ENCODE peak calls at places on chromosomes 3 and 15, in eight cellular contexts. X is GM03348, S is BJ, U is glutamatergic neuron, B is GM19239, Q is C1 segment of cervical spinal cord, J is HTR-8/SVneo, N is left lobe of liver. K is an unnamed sample.

GRCh38 chr3:189195302-189195701 is 23.5 kb downstream of the TPRG1 start:
- DNase-seq in X (no peak), S (no peak), U (peak; percentile 22), B (no peak), Q (no peak), J (no peak), N (no peak), K (no peak)

GRCh38 chr15:78879517-78880241 is 7.0 kb downstream of the MORF4L1 start:
- DNase-seq in X (no peak), S (no peak), U (no peak), B (no peak), Q (no peak), J (no peak), N (no peak), K (no peak)

GRCh38 chr3:46231323-46231722 is 10.9 kb upstream of the CCR3 start:
- DNase-seq in X (no peak), S (no peak), U (no peak), B (no peak), Q (no peak), J (no peak), N (no peak), K (no peak)

GRCh38 chr3:99714146-99714545 is 75.8 kb downstream of the COL8A1 start:
- DNase-seq in X (no peak), S (no peak), U (no peak), B (no peak), Q (no peak), J (no peak), N (no peak), K (no peak)

GRCh38 chr15:33584797-33585196 is 274.0 kb downstream of the RYR3 start:
- DNase-seq in X (peak; percentile 19), S (no peak), U (no peak), B (no peak), Q (no peak), J (no peak), N (no peak), K (no peak)

GRCh38 chr3:64411101-64411500 is 185.8 kb upstream of the PRICKLE2 start:
- DNase-seq in X (no peak), S (no peak), U (no peak), B (no peak), Q (no peak), J (no peak), N (no peak), K (no peak)

GRCh38 chr3:32934150-32934742 is 17.2 kb upstream of the CCR4 start:
- DNase-seq in X (peak; percentile 21), S (no peak), U (no peak), B (peak; percentile 18), Q (no peak), J (no peak), N (no peak), K (peak; percentile 6)

GRCh38 chr3:81490541-81491288 is 270.7 kb downstream of the GBE1 start:
- DNase-seq in X (peak; percentile 19), S (no peak), U (peak; percentile 86), B (peak; percentile 18), Q (peak; percentile 9), J (peak; percentile 38), N (peak; percentile 63), K (peak; percentile 49)

GRCh38 chr3:15276028-15276717 is 56.2 kb downstream of the SH3BP5 start:
- DNase-seq in X (no peak), S (no peak), U (no peak), B (no peak), Q (no peak), J (no peak), N (no peak), K (no peak)

GRCh38 chr15:101065570-101066221 is 146.5 kb downstream of the LRRK1 start:
- DNase-seq in X (no peak), S (no peak), U (no peak), B (no peak), Q (no peak), J (no peak), N (no peak), K (no peak)

GRCh38 chr15:60265057-60265456 is 132.7 kb downstream of the ANXA2 start:
- DNase-seq in X (no peak), S (no peak), U (no peak), B (no peak), Q (no peak), J (no peak), N (no peak), K (no peak)

GRCh38 chr3:159139326-159139725 is 337.5 kb downstream of the MFSD1 start:
- DNase-seq in X (no peak), S (no peak), U (no peak), B (no peak), Q (no peak), J (no peak), N (no peak), K (no peak)